ENCODE peak calls at places on chromosomes 6 and 20, in four cellular contexts. G is MM.1S, W is ascending aorta, B is fibroblast of lung. I is an unnamed sample.

GRCh38 chr6:31898200-31899011 is 908 bp upstream of the EHMT2 start:
- DNase-seq in G (peak; percentile 77), W (no peak), B (peak; percentile 47), I (peak; percentile 49)

GRCh38 chr6:126831461-126831860 is 287.0 kb upstream of the RSPO3 start:
- DNase-seq in G (no peak), W (no peak), B (no peak), I (no peak)

GRCh38 chr20:10523438-10523837 is 88.3 kb downstream of the SLX4IP start:
- DNase-seq in G (no peak), W (no peak), B (no peak), I (no peak)

GRCh38 chr20:49717693-49718092 is 4.0 kb upstream of the B4GALT5 start:
- DNase-seq in G (peak; percentile 21), W (no peak), B (no peak), I (no peak)

GRCh38 chr6:121521164-121521555 is 85.7 kb downstream of the GJA1 start:
- DNase-seq in G (no peak), W (no peak), B (no peak), I (no peak)

GRCh38 chr20:1737134-1737533 is 79.6 kb upstream of the SIRPG start:
- DNase-seq in G (no peak), W (no peak), B (no peak), I (no peak)

GRCh38 chr6:44332585-44332984 is 9.9 kb upstream of the SPATS1 start:
- DNase-seq in G (no peak), W (no peak), B (no peak), I (no peak)

GRCh38 chr6:167415441-167415961 is 90.6 kb downstream of the TTLL2 start:
- DNase-seq in G (no peak), W (no peak), B (no peak), I (no peak)

GRCh38 chr20:45340236-45340847 is 7.9 kb downstream of the SDC4 start:
- DNase-seq in G (peak; percentile 39), W (no peak), B (no peak), I (no peak)
- H3K4me3 ChIP-seq in G (no peak overlapping the region), W (no peak overlapping the region), B (no peak overlapping the region), I (no peak overlapping the region)

DNA sequence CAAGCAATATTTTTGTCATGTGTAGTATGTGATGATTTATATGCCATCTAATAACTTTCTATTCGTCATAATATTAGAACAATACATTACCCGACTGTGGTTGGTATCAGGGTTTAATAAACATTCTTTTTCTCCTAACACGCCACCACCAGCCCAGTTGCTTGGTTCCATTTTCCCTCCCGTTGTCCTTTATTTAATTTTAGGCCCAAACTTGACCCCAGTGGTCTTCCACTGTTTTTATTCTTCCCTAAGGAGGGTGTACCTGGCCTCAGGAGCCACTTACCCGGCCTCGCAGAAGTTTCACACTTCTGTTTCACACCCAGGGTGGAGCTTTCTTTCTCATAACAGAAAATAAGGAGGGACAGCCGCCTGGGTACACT is 33.1 kb upstream of the PIM1 start:
- DNase-seq in G (no peak), W (no peak), B (no peak), I (no peak)
- H3K4me3 ChIP-seq in G (no peak overlapping the region), W (peak overlapping the region; percentile 36), B (no peak overlapping the region), I (no peak overlapping the region)

GRCh38 chr20:62653951-62654685 is 11.8 kb downstream of the SLCO4A1 start:
- DNase-seq in G (no peak), W (no peak), B (no peak), I (no peak)

GRCh38 chr20:62653373-62653772 is 11.1 kb downstream of the SLCO4A1 start:
- DNase-seq in G (no peak), W (no peak), B (no peak), I (no peak)

GRCh38 chr20:62652051-62652893 is 10.0 kb downstream of the SLCO4A1 start:
- DNase-seq in G (peak; percentile 95), W (peak; percentile 88), B (peak; percentile 100), I (no peak)

GRCh38 chr20:62651285-62652021 is 9.2 kb downstream of the SLCO4A1 start:
- DNase-seq in G (peak; percentile 96), W (peak; percentile 53), B (peak; percentile 64), I (peak; percentile 10)

DNA sequence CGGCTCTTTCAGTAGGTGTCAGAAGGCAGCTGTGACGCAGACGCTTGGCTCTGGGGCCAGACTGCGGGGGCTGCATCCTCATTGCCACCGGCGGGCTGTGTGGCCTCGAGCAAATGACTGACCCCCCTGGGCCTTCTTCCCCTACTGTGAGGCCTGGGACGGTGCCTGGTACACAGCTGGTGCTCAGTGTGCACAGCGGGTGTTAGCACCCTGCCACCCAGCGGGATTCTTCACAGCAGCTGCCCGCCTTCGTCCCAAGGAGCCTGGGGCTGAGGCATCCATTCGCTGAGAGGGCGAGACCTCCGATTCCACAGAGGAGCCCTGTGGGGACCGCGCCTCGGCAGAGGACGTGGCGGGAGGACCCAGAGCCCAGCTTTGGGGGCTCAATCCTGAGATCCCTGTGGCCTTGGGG is 10.6 kb downstream of the SLCO4A1 start:
- DNase-seq in G (no peak), W (no peak), B (no peak), I (no peak)
- H3K4me3 ChIP-seq in G (peak overlapping the region; percentile 63), W (peak overlapping the region; percentile 45), B (no peak overlapping the region), I (no peak overlapping the region)

GRCh38 chr6:129704708-129705107 is 5.3 kb downstream of the ARHGAP18 start:
- DNase-seq in G (no peak), W (no peak), B (no peak), I (no peak)
- H3K4me3 ChIP-seq in G (no peak overlapping the region), W (no peak overlapping the region), B (no peak overlapping the region), I (no peak overlapping the region)

GRCh38 chr6:142902636-142903053 is 42.3 kb downstream of the HIVEP2 start:
- DNase-seq in G (no peak), W (peak; percentile 23), B (peak; percentile 98), I (peak; percentile 44)
- H3K4me3 ChIP-seq in G (no peak overlapping the region), W (no peak overlapping the region), B (peak overlapping the region; percentile 28), I (no peak overlapping the region)

GRCh38 chr20:58224974-58225373 is 3.5 kb downstream of the ANKRD60 start:
- DNase-seq in G (no peak), W (no peak), B (no peak), I (no peak)
- H3K4me3 ChIP-seq in G (no peak overlapping the region), W (no peak overlapping the region), B (no peak overlapping the region), I (no peak overlapping the region)

I was measured in Jurkat, Clone E6-1.